ENCODE peak calls at places on chromosome 10, in five cellular contexts. One of them, this sample, is unnamed.
A peak's percentile ranks its signal among the peaks of the same experiment; 100 is the strongest.

GRCh38 chr10:86671419-86671818 is 3.1 kb downstream of the LDB3 start:
- DNase-seq in EH: no peak
- DNase-seq in lower lobe of right lung: no peak
- DNase-seq in T-helper 22 cell: no peak
- DNase-seq in activated CD4-positive, alpha-beta memory T cell treated with anti-CD3 and anti-CD28 coated beads for 36 hours: no peak
- DNase-seq in this sample: no peak

GRCh38 chr10:124672181-124672638 is 72.0 kb downstream of the FAM53B start:
- DNase-seq in EH: no peak
- DNase-seq in lower lobe of right lung: peak; percentile 39
- DNase-seq in T-helper 22 cell: no peak
- DNase-seq in activated CD4-positive, alpha-beta memory T cell treated with anti-CD3 and anti-CD28 coated beads for 36 hours: no peak
- DNase-seq in this sample: peak; percentile 71

GRCh38 chr10:72889391-72889831 is 4.1 kb upstream of the OIT3 start:
- DNase-seq in EH: peak; percentile 11
- DNase-seq in lower lobe of right lung: no peak
- DNase-seq in T-helper 22 cell: no peak
- DNase-seq in activated CD4-positive, alpha-beta memory T cell treated with anti-CD3 and anti-CD28 coated beads for 36 hours: no peak
- DNase-seq in this sample: no peak

GRCh38 chr10:6202098-6202683 is 541 bp upstream of the PFKFB3 start:
- DNase-seq in EH: no peak
- DNase-seq in lower lobe of right lung: no peak
- DNase-seq in T-helper 22 cell: no peak
- DNase-seq in activated CD4-positive, alpha-beta memory T cell treated with anti-CD3 and anti-CD28 coated beads for 36 hours: peak; percentile 24
- DNase-seq in this sample: no peak

GRCh38 chr10:127125331-127125730 is 71.1 kb downstream of the INSYN2A start:
- DNase-seq in EH: no peak
- DNase-seq in lower lobe of right lung: no peak
- DNase-seq in T-helper 22 cell: no peak
- DNase-seq in activated CD4-positive, alpha-beta memory T cell treated with anti-CD3 and anti-CD28 coated beads for 36 hours: no peak
- DNase-seq in this sample: no peak

GRCh38 chr10:50946991-50947781 is 61.8 kb upstream of the A1CF start:
- DNase-seq in EH: no peak
- DNase-seq in lower lobe of right lung: no peak
- DNase-seq in T-helper 22 cell: no peak
- DNase-seq in activated CD4-positive, alpha-beta memory T cell treated with anti-CD3 and anti-CD28 coated beads for 36 hours: no peak
- DNase-seq in this sample: no peak

GRCh38 chr10:133476641-133476990 is 22.9 kb downstream of the SCART1 start:
- DNase-seq in EH: no peak
- DNase-seq in lower lobe of right lung: no peak
- DNase-seq in T-helper 22 cell: no peak
- DNase-seq in activated CD4-positive, alpha-beta memory T cell treated with anti-CD3 and anti-CD28 coated beads for 36 hours: no peak
- DNase-seq in this sample: no peak

GRCh38 chr10:93958834-93959233 is 34.9 kb upstream of the PLCE1 start:
- DNase-seq in EH: no peak
- DNase-seq in lower lobe of right lung: no peak
- DNase-seq in T-helper 22 cell: no peak
- DNase-seq in activated CD4-positive, alpha-beta memory T cell treated with anti-CD3 and anti-CD28 coated beads for 36 hours: no peak
- DNase-seq in this sample: no peak

GRCh38 chr10:6298428-6298827 is 95.7 kb downstream of the PFKFB3 start:
- DNase-seq in EH: no peak
- DNase-seq in lower lobe of right lung: no peak
- DNase-seq in T-helper 22 cell: no peak
- DNase-seq in activated CD4-positive, alpha-beta memory T cell treated with anti-CD3 and anti-CD28 coated beads for 36 hours: no peak
- DNase-seq in this sample: no peak

GRCh38 chr10:4532976-4533375 is 293.0 kb upstream of the AKR1E2 start:
- DNase-seq in EH: no peak
- DNase-seq in lower lobe of right lung: no peak
- DNase-seq in T-helper 22 cell: no peak
- DNase-seq in activated CD4-positive, alpha-beta memory T cell treated with anti-CD3 and anti-CD28 coated beads for 36 hours: no peak
- DNase-seq in this sample: no peak

GRCh38 chr10:38157270-38157685 is 63.1 kb downstream of the ZNF37A start:
- DNase-seq in EH: no peak
- DNase-seq in lower lobe of right lung: no peak
- DNase-seq in T-helper 22 cell: no peak
- DNase-seq in activated CD4-positive, alpha-beta memory T cell treated with anti-CD3 and anti-CD28 coated beads for 36 hours: no peak
- DNase-seq in this sample: no peak

GRCh38 chr10:33352154-33352553 is 17.7 kb upstream of the NRP1 start:
- DNase-seq in EH: peak; percentile 78
- DNase-seq in lower lobe of right lung: no peak
- DNase-seq in T-helper 22 cell: no peak
- DNase-seq in activated CD4-positive, alpha-beta memory T cell treated with anti-CD3 and anti-CD28 coated beads for 36 hours: no peak
- DNase-seq in this sample: no peak

GRCh38 chr10:23065549-23065948 is 29.8 kb upstream of the MSRB2 start:
- DNase-seq in EH: peak; percentile 79
- DNase-seq in lower lobe of right lung: peak; percentile 69
- DNase-seq in T-helper 22 cell: no peak
- DNase-seq in activated CD4-positive, alpha-beta memory T cell treated with anti-CD3 and anti-CD28 coated beads for 36 hours: no peak
- DNase-seq in this sample: no peak

GRCh38 chr10:128103229-128103714 is 23.0 kb downstream of the MKI67 start:
- DNase-seq in EH: no peak
- DNase-seq in lower lobe of right lung: no peak
- DNase-seq in T-helper 22 cell: no peak
- DNase-seq in activated CD4-positive, alpha-beta memory T cell treated with anti-CD3 and anti-CD28 coated beads for 36 hours: no peak
- DNase-seq in this sample: no peak

GRCh38 chr10:71968553-71969474 is 4.6 kb downstream of the CHST3 start:
- DNase-seq in EH: peak; percentile 56
- DNase-seq in lower lobe of right lung: no peak
- DNase-seq in T-helper 22 cell: no peak
- DNase-seq in activated CD4-positive, alpha-beta memory T cell treated with anti-CD3 and anti-CD28 coated beads for 36 hours: no peak
- DNase-seq in this sample: no peak

GRCh38 chr10:48839809-48840679 is 99.6 kb downstream of the LRRC18 start:
- DNase-seq in EH: no peak
- DNase-seq in lower lobe of right lung: no peak
- DNase-seq in T-helper 22 cell: no peak
- DNase-seq in activated CD4-positive, alpha-beta memory T cell treated with anti-CD3 and anti-CD28 coated beads for 36 hours: no peak
- DNase-seq in this sample: no peak

GRCh38 chr10:125043824-125044658 is 102.1 kb downstream of the ZRANB1 start:
- DNase-seq in EH: peak; percentile 56
- DNase-seq in lower lobe of right lung: no peak
- DNase-seq in T-helper 22 cell: no peak
- DNase-seq in activated CD4-positive, alpha-beta memory T cell treated with anti-CD3 and anti-CD28 coated beads for 36 hours: no peak
- DNase-seq in this sample: no peak

GRCh38 chr10:93438796-93439253 is 43.3 kb downstream of the MYOF start:
- DNase-seq in EH: peak; percentile 36
- DNase-seq in lower lobe of right lung: peak; percentile 66
- DNase-seq in T-helper 22 cell: no peak
- DNase-seq in activated CD4-positive, alpha-beta memory T cell treated with anti-CD3 and anti-CD28 coated beads for 36 hours: no peak
- DNase-seq in this sample: no peak

GRCh38 chr10:69786791-69787190 is 14.9 kb upstream of the COL13A1 start:
- DNase-seq in EH: peak; percentile 74
- DNase-seq in lower lobe of right lung: no peak
- DNase-seq in T-helper 22 cell: no peak
- DNase-seq in activated CD4-positive, alpha-beta memory T cell treated with anti-CD3 and anti-CD28 coated beads for 36 hours: no peak
- DNase-seq in this sample: no peak

GRCh38 chr10:72146559-72147323 is 58.4 kb upstream of the SPOCK2 start:
- DNase-seq in EH: no peak
- DNase-seq in lower lobe of right lung: no peak
- DNase-seq in T-helper 22 cell: no peak
- DNase-seq in activated CD4-positive, alpha-beta memory T cell treated with anti-CD3 and anti-CD28 coated beads for 36 hours: no peak
- DNase-seq in this sample: no peak

GRCh38 chr10:86798030-86798429 is 41.6 kb downstream of the BMPR1A start:
- DNase-seq in EH: peak; percentile 47
- DNase-seq in lower lobe of right lung: no peak
- DNase-seq in T-helper 22 cell: no peak
- DNase-seq in activated CD4-positive, alpha-beta memory T cell treated with anti-CD3 and anti-CD28 coated beads for 36 hours: no peak
- DNase-seq in this sample: no peak

GRCh38 chr10:123134915-123135414 is 805 bp upstream of the HMX3 start:
- DNase-seq in EH: no peak
- DNase-seq in lower lobe of right lung: no peak
- DNase-seq in T-helper 22 cell: no peak
- DNase-seq in activated CD4-positive, alpha-beta memory T cell treated with anti-CD3 and anti-CD28 coated beads for 36 hours: no peak
- DNase-seq in this sample: no peak

GRCh38 chr10:123870260-123870659 is 21.3 kb downstream of the CPXM2 start:
- DNase-seq in EH: no peak
- DNase-seq in lower lobe of right lung: no peak
- DNase-seq in T-helper 22 cell: no peak
- DNase-seq in activated CD4-positive, alpha-beta memory T cell treated with anti-CD3 and anti-CD28 coated beads for 36 hours: no peak
- DNase-seq in this sample: no peak

GRCh38 chr10:6840766-6841165 is 260.7 kb upstream of the PRKCQ start:
- DNase-seq in EH: peak; percentile 32
- DNase-seq in lower lobe of right lung: no peak
- DNase-seq in T-helper 22 cell: no peak
- DNase-seq in activated CD4-positive, alpha-beta memory T cell treated with anti-CD3 and anti-CD28 coated beads for 36 hours: no peak
- DNase-seq in this sample: no peak

This sample was measured in spleen.